ENCODE peak calls at places on chromosomes 6 and 20, in eight cellular contexts. D is GM23338, S is hepatocyte, A is neural progenitor cell, G is PC-3, P is OCI-LY7, L is MM.1S, Y is SK-N-SH. E is an unnamed sample.

GRCh38 chr6:31441368-31442267 is 38.2 kb downstream of the MICA start:
- DNase-seq in P (peak; percentile 78), D (peak; percentile 96), L (peak; percentile 60), A (peak; percentile 91), Y (peak; percentile 75), S (peak; percentile 87), G (peak; percentile 66), E (no peak)

GRCh38 chr20:458766-459165 is 3.6 kb downstream of the TBC1D20 start:
- DNase-seq in A (no peak), L (no peak), D (no peak), Y (no peak), P (no peak), S (no peak), G (no peak), E (no peak)

GRCh38 chr6:30322527-30323501 is 3.9 kb upstream of the TRIM39 start:
- DNase-seq in D (no peak), P (no peak), L (no peak), Y (no peak), A (peak; percentile 4), S (no peak), G (peak; percentile 77), E (no peak)

GRCh38 chr6:79111549-79111948 is 33.5 kb upstream of the PHIP start:
- DNase-seq in S (no peak), L (no peak), A (no peak), G (no peak), P (no peak), Y (no peak), D (no peak), E (no peak)

GRCh38 chr6:87671555-87672029 is 30.4 kb downstream of the AKIRIN2 start:
- DNase-seq in P (no peak), D (no peak), Y (no peak), G (no peak), A (no peak), L (no peak), S (peak; percentile 51), E (no peak)

GRCh38 chr6:53593001-53593488 is 48.1 kb upstream of the GCLC start:
- DNase-seq in L (no peak), S (no peak), D (no peak), Y (no peak), G (peak; percentile 49), P (no peak), A (no peak), E (no peak)

GRCh38 chr6:30725713-30726505 is 5.8 kb downstream of the TUBB start:
- DNase-seq in Y (peak; percentile 41), G (peak; percentile 61), A (no peak), S (no peak), L (no peak), P (peak; percentile 38), D (peak; percentile 63), E (no peak)

GRCh38 chr6:169489642-169490408 is 212.0 kb downstream of the WDR27 start:
- DNase-seq in D (no peak), G (no peak), L (no peak), A (peak; percentile 22), P (no peak), Y (no peak), S (no peak), E (no peak)

GRCh38 chr6:121856296-121856695 is 420.9 kb downstream of the GJA1 start:
- DNase-seq in D (no peak), L (no peak), P (no peak), Y (no peak), S (no peak), G (no peak), A (no peak), E (no peak)

GRCh38 chr20:43798591-43799149 is 71.9 kb upstream of the GTSF1L start:
- DNase-seq in S (no peak), L (no peak), Y (peak; percentile 30), G (no peak), D (no peak), P (no peak), A (peak; percentile 58), E (no peak)

GRCh38 chr6:43695078-43695966 is 7.7 kb upstream of the MRPS18A start:
- DNase-seq in L (no peak), A (peak; percentile 37), D (peak; percentile 77), P (no peak), G (no peak), Y (no peak), S (peak; percentile 79), E (no peak)

GRCh38 chr20:25239387-25240370 is 8.2 kb upstream of the PYGB start:
- DNase-seq in G (no peak), D (no peak), A (no peak), L (no peak), Y (no peak), S (no peak), P (peak; percentile 5), E (no peak)

GRCh38 chr20:25243416-25243979 is 4.4 kb upstream of the PYGB start:
- DNase-seq in D (no peak), Y (no peak), A (no peak), L (no peak), G (no peak), P (no peak), S (no peak), E (no peak)

GRCh38 chr20:25245461-25245860 is 2.4 kb upstream of the PYGB start:
- DNase-seq in A (no peak), S (no peak), L (no peak), G (no peak), Y (peak; percentile 1), D (no peak), P (no peak), E (no peak)

GRCh38 chr20:25244976-25245375 is 2.9 kb upstream of the PYGB start:
- DNase-seq in A (no peak), G (no peak), Y (no peak), L (no peak), D (no peak), S (no peak), P (no peak), E (no peak)

DNA sequence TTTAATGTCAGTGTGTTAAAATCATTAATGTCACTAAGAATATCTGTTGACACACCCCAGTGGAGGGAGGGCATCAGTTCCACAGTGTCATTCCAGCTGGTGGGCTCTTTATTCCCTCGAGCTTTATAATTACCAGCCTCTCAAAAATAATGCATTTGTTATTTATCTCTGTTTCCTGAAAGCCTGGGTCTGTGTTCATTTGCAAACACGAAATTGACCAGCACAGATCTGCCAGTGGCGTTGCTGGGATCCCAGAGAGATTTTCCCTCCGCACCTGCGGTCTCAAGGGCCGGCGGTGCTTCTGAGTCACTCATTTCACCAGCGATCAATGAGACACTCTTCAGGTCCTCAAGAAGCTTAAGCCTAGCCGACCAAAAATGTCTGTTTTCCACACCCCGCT is 5.7 kb upstream of the PYGB start:
- DNase-seq in L (no peak), D (no peak), Y (peak; percentile 52), A (no peak), P (no peak), G (no peak), S (no peak), E (no peak)
- TF ChIP-seq EZH2phosphoT487 in L (no peak), D (no peak), Y (no peak), A (no peak), P (no peak), G (no peak), S (no peak), E (no peak)

DNA sequence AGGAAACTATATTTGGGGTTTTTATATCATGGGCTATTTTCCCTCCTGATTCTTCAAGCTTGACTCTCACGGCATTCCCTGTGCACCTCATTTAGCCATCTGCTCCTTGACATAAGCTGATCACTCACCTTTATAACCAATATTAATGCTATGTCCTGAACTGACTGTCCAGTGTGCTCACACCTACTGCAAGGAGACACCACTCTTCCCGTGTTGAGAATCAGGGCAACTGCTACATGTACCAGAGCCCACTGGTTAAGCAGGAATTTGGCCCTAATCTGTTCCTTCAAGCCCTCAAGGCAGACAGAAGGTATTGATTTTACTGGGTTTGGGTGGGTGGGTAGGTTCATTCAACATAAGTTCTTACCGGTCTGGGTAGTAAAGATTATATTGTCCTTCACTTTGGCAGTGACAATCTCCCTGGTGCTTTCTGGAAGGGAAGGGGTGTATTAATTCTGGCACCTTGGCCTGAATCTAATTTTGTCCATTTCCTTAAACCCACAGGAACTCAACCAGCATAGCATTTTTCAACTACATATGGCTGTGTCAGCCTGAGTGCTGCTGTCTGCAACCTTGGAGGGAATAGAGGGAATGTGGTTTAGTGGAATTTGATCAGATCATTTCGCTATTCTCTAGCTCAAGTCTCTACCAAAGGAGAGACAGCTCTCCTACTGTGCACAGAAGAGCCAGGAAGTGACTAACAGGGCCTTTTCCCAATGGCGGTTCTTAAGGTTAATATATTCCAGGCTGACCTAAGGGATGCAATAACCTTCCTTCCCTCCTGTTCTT is 293.2 kb downstream of the BTBD9 start:
- DNase-seq in D (peak; percentile 47), P (no peak), A (no peak), Y (no peak), L (no peak), G (peak; percentile 16), S (no peak), E (no peak)
- TF ChIP-seq CTCF in D (no peak), P (no peak), A (no peak), Y (no peak), L (no peak), G (no peak), S (no peak), E (no peak)

GRCh38 chr20:34420146-34420545 is 57.1 kb downstream of the ITCH start:
- DNase-seq in P (no peak), G (peak; percentile 12), A (no peak), S (no peak), D (no peak), Y (no peak), L (no peak), E (no peak)

GRCh38 chr20:34412453-34412852 is 49.4 kb downstream of the ITCH start:
- DNase-seq in A (no peak), S (no peak), G (peak; percentile 48), P (no peak), Y (no peak), D (no peak), L (no peak), E (no peak)

GRCh38 chr20:34420975-34421374 is 57.9 kb downstream of the ITCH start:
- DNase-seq in G (no peak), P (no peak), A (no peak), L (no peak), Y (no peak), D (no peak), S (no peak), E (no peak)

GRCh38 chr20:34410331-34410730 is 47.3 kb downstream of the ITCH start:
- DNase-seq in A (no peak), D (no peak), L (no peak), Y (no peak), P (no peak), G (no peak), S (no peak), E (no peak)

GRCh38 chr20:34415079-34415478 is 52.0 kb downstream of the ITCH start:
- DNase-seq in P (peak; percentile 79), A (no peak), D (no peak), L (peak; percentile 83), Y (no peak), S (no peak), G (no peak), E (no peak)
- TF ChIP-seq EZH2phosphoT487 in P (no peak), A (no peak), D (no peak), L (no peak), Y (no peak), S (no peak), G (no peak), E (no peak)

DNA sequence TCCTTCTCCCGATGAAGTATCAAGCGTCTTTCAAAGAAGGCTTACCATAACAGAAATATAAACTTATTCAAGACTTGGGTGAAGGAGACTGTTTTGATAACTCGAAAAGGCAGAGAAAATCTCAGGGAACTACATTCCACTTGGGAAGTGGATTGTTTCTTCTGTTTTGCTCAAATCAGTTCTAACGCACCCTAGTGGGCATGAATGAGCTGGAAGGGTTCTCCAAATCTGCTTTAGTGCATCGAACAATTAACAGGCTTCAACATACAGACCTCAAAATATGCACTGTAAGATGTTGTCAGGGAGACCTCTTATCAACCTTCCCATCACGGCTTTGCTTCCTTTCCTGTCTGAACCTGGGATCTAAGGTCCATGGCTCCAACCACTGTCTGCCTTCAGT is 392.5 kb downstream of the CD83 start:
- DNase-seq in L (no peak), A (no peak), P (peak; percentile 10), S (no peak), D (peak; percentile 25), Y (no peak), G (no peak), E (peak; percentile 15)
- TF ChIP-seq CTCF in L (no peak), A (no peak), P (peak; percentile 62), S (no peak), D (peak; percentile 26), Y (no peak), G (peak; percentile 37), E (peak; percentile 6)